ENCODE peak calls at places on chromosomes 11 and 22, in ten cellular contexts. One of them, this sample, is unnamed.

GRCh38 chr22:22893891-22894739 is 6.5 kb downstream of the IGLL5 start:
- DNase-seq in transverse colon: no peak
- DNase-seq in HCT116: no peak
- DNase-seq in stomach: no peak
- DNase-seq in Panc1: no peak
- DNase-seq in endothelial cell of umbilical vein: no peak
- DNase-seq in SK-N-SH: no peak
- DNase-seq in GM12878: no peak
- DNase-seq in spleen: peak; percentile 63
- DNase-seq in esophagus muscularis mucosa: no peak
- DNase-seq in this sample: no peak

GRCh38 chr22:24935771-24936483 is 10.6 kb downstream of the LHFPL7 start:
- DNase-seq in transverse colon: no peak
- DNase-seq in HCT116: no peak
- DNase-seq in stomach: no peak
- DNase-seq in Panc1: no peak
- DNase-seq in endothelial cell of umbilical vein: no peak
- DNase-seq in SK-N-SH: no peak
- DNase-seq in GM12878: no peak
- DNase-seq in spleen: no peak
- DNase-seq in esophagus muscularis mucosa: no peak
- DNase-seq in this sample: no peak

GRCh38 chr11:103993502-103993901 is 42.9 kb upstream of the DDI1 start:
- DNase-seq in transverse colon: no peak
- DNase-seq in HCT116: no peak
- DNase-seq in stomach: no peak
- DNase-seq in Panc1: no peak
- DNase-seq in endothelial cell of umbilical vein: no peak
- DNase-seq in SK-N-SH: no peak
- DNase-seq in GM12878: no peak
- DNase-seq in spleen: no peak
- DNase-seq in esophagus muscularis mucosa: no peak
- DNase-seq in this sample: no peak

GRCh38 chr11:128398517-128399152 is 188.7 kb downstream of the ETS1 start:
- DNase-seq in transverse colon: no peak
- DNase-seq in HCT116: no peak
- DNase-seq in stomach: no peak
- DNase-seq in Panc1: no peak
- DNase-seq in endothelial cell of umbilical vein: no peak
- DNase-seq in SK-N-SH: no peak
- DNase-seq in GM12878: no peak
- DNase-seq in spleen: no peak
- DNase-seq in esophagus muscularis mucosa: no peak
- DNase-seq in this sample: no peak

GRCh38 chr11:65437436-65438227 is 15.0 kb downstream of the NEAT1 start:
- DNase-seq in transverse colon: peak; percentile 10
- DNase-seq in HCT116: no peak
- DNase-seq in stomach: peak; percentile 26
- DNase-seq in Panc1: no peak
- DNase-seq in endothelial cell of umbilical vein: peak; percentile 38
- DNase-seq in SK-N-SH: no peak
- DNase-seq in GM12878: no peak
- DNase-seq in spleen: no peak
- DNase-seq in esophagus muscularis mucosa: peak; percentile 82
- DNase-seq in this sample: no peak

GRCh38 chr11:104122008-104122635 is 41.8 kb downstream of the PDGFD start:
- DNase-seq in transverse colon: no peak
- DNase-seq in HCT116: no peak
- DNase-seq in stomach: no peak
- DNase-seq in Panc1: no peak
- DNase-seq in endothelial cell of umbilical vein: no peak
- DNase-seq in SK-N-SH: no peak
- DNase-seq in GM12878: no peak
- DNase-seq in spleen: no peak
- DNase-seq in esophagus muscularis mucosa: no peak
- DNase-seq in this sample: no peak

GRCh38 chr11:47961383-47961782 is 19.0 kb upstream of the PTPRJ start:
- DNase-seq in transverse colon: no peak
- DNase-seq in HCT116: peak; percentile 43
- DNase-seq in stomach: no peak
- DNase-seq in Panc1: no peak
- DNase-seq in endothelial cell of umbilical vein: no peak
- DNase-seq in SK-N-SH: no peak
- DNase-seq in GM12878: no peak
- DNase-seq in spleen: no peak
- DNase-seq in esophagus muscularis mucosa: no peak
- DNase-seq in this sample: no peak

GRCh38 chr11:45259607-45260006 is 26.5 kb downstream of the SYT13 start:
- DNase-seq in transverse colon: peak; percentile 81
- DNase-seq in HCT116: peak; percentile 61
- DNase-seq in stomach: peak; percentile 80
- DNase-seq in Panc1: no peak
- DNase-seq in endothelial cell of umbilical vein: no peak
- DNase-seq in SK-N-SH: no peak
- DNase-seq in GM12878: no peak
- DNase-seq in spleen: no peak
- DNase-seq in esophagus muscularis mucosa: no peak
- DNase-seq in this sample: no peak

GRCh38 chr11:64415996-64416728 is 57.2 kb downstream of the RPS6KA4 start:
- DNase-seq in transverse colon: no peak
- DNase-seq in HCT116: no peak
- DNase-seq in stomach: no peak
- DNase-seq in Panc1: no peak
- DNase-seq in endothelial cell of umbilical vein: no peak
- DNase-seq in SK-N-SH: no peak
- DNase-seq in GM12878: no peak
- DNase-seq in spleen: no peak
- DNase-seq in esophagus muscularis mucosa: no peak
- DNase-seq in this sample: no peak

GRCh38 chr11:16511109-16511806 is 154.9 kb upstream of the SOX6 start:
- DNase-seq in transverse colon: no peak
- DNase-seq in HCT116: no peak
- DNase-seq in stomach: no peak
- DNase-seq in Panc1: no peak
- DNase-seq in endothelial cell of umbilical vein: no peak
- DNase-seq in SK-N-SH: no peak
- DNase-seq in GM12878: no peak
- DNase-seq in spleen: no peak
- DNase-seq in esophagus muscularis mucosa: no peak
- DNase-seq in this sample: no peak

GRCh38 chr11:27084407-27084985 is 43.9 kb downstream of the BBOX1 start:
- DNase-seq in transverse colon: no peak
- DNase-seq in HCT116: no peak
- DNase-seq in stomach: no peak
- DNase-seq in Panc1: no peak
- DNase-seq in endothelial cell of umbilical vein: no peak
- DNase-seq in SK-N-SH: no peak
- DNase-seq in GM12878: no peak
- DNase-seq in spleen: no peak
- DNase-seq in esophagus muscularis mucosa: no peak
- DNase-seq in this sample: no peak

GRCh38 chr11:126163074-126163700 is 48.3 kb downstream of the RPUSD4 start:
- DNase-seq in transverse colon: no peak
- DNase-seq in HCT116: no peak
- DNase-seq in stomach: no peak
- DNase-seq in Panc1: no peak
- DNase-seq in endothelial cell of umbilical vein: no peak
- DNase-seq in SK-N-SH: no peak
- DNase-seq in GM12878: no peak
- DNase-seq in spleen: peak; percentile 67
- DNase-seq in esophagus muscularis mucosa: no peak
- DNase-seq in this sample: no peak

GRCh38 chr22:41513391-41513790 is 30.9 kb downstream of the POLR3H start:
- DNase-seq in transverse colon: no peak
- DNase-seq in HCT116: no peak
- DNase-seq in stomach: no peak
- DNase-seq in Panc1: no peak
- DNase-seq in endothelial cell of umbilical vein: no peak
- DNase-seq in SK-N-SH: no peak
- DNase-seq in GM12878: no peak
- DNase-seq in spleen: no peak
- DNase-seq in esophagus muscularis mucosa: no peak
- DNase-seq in this sample: no peak

GRCh38 chr11:64396079-64396591 is 37.2 kb downstream of the RPS6KA4 start:
- DNase-seq in transverse colon: no peak
- DNase-seq in HCT116: no peak
- DNase-seq in stomach: no peak
- DNase-seq in Panc1: no peak
- DNase-seq in endothelial cell of umbilical vein: no peak
- DNase-seq in SK-N-SH: no peak
- DNase-seq in GM12878: no peak
- DNase-seq in spleen: no peak
- DNase-seq in esophagus muscularis mucosa: no peak
- DNase-seq in this sample: no peak

GRCh38 chr11:9003573-9004309 is at the start of gene NRIP3:
- DNase-seq in transverse colon: peak; percentile 81
- DNase-seq in HCT116: no peak
- DNase-seq in stomach: peak; percentile 81
- DNase-seq in Panc1: no peak
- DNase-seq in endothelial cell of umbilical vein: peak; percentile 58
- DNase-seq in SK-N-SH: peak; percentile 94
- DNase-seq in GM12878: no peak
- DNase-seq in spleen: peak; percentile 92
- DNase-seq in esophagus muscularis mucosa: no peak
- DNase-seq in this sample: no peak

DNA sequence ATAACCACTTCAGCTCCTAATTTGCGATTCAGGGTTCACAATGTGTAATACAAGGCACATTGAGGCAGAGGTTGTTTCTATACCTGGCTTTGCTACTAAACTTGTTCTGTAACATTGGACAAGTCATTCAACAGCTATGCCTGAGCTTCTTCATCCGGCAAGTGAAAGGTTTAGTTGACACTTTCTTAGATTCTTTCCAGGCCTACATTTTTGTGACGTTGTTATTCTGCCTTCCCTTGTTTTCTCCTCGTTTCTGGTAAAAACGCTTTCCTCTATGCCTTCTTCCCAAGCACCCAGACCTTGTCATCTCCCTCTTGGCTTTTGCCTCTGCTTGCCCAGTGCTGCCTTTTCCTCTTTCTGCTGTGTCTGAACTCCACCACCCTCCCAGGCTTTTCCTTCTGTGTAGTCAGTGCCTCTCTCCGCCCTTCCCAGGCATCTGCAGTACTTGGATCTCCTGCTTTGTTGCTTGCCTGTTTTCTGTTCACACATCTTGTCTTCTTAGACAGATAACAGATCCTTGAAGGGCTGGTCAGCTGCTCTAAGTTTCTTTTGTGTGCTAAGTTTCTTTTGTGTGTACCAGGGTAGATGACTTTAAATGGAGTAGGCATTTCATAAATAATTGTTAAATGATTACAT is 1.4 kb upstream of the AMOTL1 start:
- DNase-seq in transverse colon: no peak
- DNase-seq in HCT116: no peak
- DNase-seq in stomach: no peak
- DNase-seq in Panc1: no peak
- DNase-seq in endothelial cell of umbilical vein: no peak
- DNase-seq in SK-N-SH: no peak
- DNase-seq in GM12878: no peak
- DNase-seq in spleen: no peak
- DNase-seq in esophagus muscularis mucosa: no peak
- DNase-seq in this sample: no peak
- H3K27ac ChIP-seq in transverse colon: peak overlapping the region; percentile 92
- H3K27ac ChIP-seq in HCT116: no peak overlapping the region
- H3K27ac ChIP-seq in stomach: peak overlapping the region; percentile 93
- H3K27ac ChIP-seq in Panc1: peak overlapping the region; percentile 31
- H3K27ac ChIP-seq in endothelial cell of umbilical vein: no peak overlapping the region
- H3K27ac ChIP-seq in SK-N-SH: peak overlapping the region; percentile 95
- H3K27ac ChIP-seq in GM12878: no peak overlapping the region
- H3K27ac ChIP-seq in spleen: no peak overlapping the region
- H3K27ac ChIP-seq in esophagus muscularis mucosa: peak overlapping the region; percentile 99
- H3K27ac ChIP-seq in this sample: peak overlapping the region; percentile 96

GRCh38 chr22:36331912-36332622 is 55.7 kb downstream of the MYH9 start:
- DNase-seq in transverse colon: peak; percentile 76
- DNase-seq in HCT116: no peak
- DNase-seq in stomach: peak; percentile 69
- DNase-seq in Panc1: no peak
- DNase-seq in endothelial cell of umbilical vein: peak; percentile 70
- DNase-seq in SK-N-SH: peak; percentile 90
- DNase-seq in GM12878: peak; percentile 40
- DNase-seq in spleen: peak; percentile 95
- DNase-seq in esophagus muscularis mucosa: no peak
- DNase-seq in this sample: no peak
- TF ChIP-seq POLR2AphosphoS5 in transverse colon: peak; percentile 44
- TF ChIP-seq POLR2AphosphoS5 in HCT116: no peak
- TF ChIP-seq POLR2AphosphoS5 in stomach: peak; percentile 47
- TF ChIP-seq POLR2AphosphoS5 in Panc1: peak; percentile 42
- TF ChIP-seq POLR2AphosphoS5 in endothelial cell of umbilical vein: peak; percentile 29
- TF ChIP-seq POLR2AphosphoS5 in SK-N-SH: peak; percentile 45
- TF ChIP-seq POLR2AphosphoS5 in GM12878: peak; percentile 63
- TF ChIP-seq POLR2AphosphoS5 in spleen: peak; percentile 90
- TF ChIP-seq POLR2AphosphoS5 in esophagus muscularis mucosa: peak; percentile 64
- TF ChIP-seq POLR2AphosphoS5 in this sample: peak; percentile 10

GRCh38 chr22:19885841-19886592 is 31.3 kb upstream of the GNB1L start:
- DNase-seq in transverse colon: no peak
- DNase-seq in HCT116: no peak
- DNase-seq in stomach: no peak
- DNase-seq in Panc1: no peak
- DNase-seq in endothelial cell of umbilical vein: no peak
- DNase-seq in SK-N-SH: no peak
- DNase-seq in GM12878: no peak
- DNase-seq in spleen: peak; percentile 78
- DNase-seq in esophagus muscularis mucosa: no peak
- DNase-seq in this sample: no peak
- H3K27ac ChIP-seq in transverse colon: no peak overlapping the region
- H3K27ac ChIP-seq in HCT116: no peak overlapping the region
- H3K27ac ChIP-seq in stomach: no peak overlapping the region
- H3K27ac ChIP-seq in Panc1: peak overlapping the region; percentile 51
- H3K27ac ChIP-seq in endothelial cell of umbilical vein: peak overlapping the region; percentile 87
- H3K27ac ChIP-seq in SK-N-SH: no peak overlapping the region
- H3K27ac ChIP-seq in GM12878: no peak overlapping the region
- H3K27ac ChIP-seq in spleen: peak overlapping the region; percentile 42
- H3K27ac ChIP-seq in esophagus muscularis mucosa: no peak overlapping the region
- H3K27ac ChIP-seq in this sample: peak overlapping the region; percentile 2

DNA sequence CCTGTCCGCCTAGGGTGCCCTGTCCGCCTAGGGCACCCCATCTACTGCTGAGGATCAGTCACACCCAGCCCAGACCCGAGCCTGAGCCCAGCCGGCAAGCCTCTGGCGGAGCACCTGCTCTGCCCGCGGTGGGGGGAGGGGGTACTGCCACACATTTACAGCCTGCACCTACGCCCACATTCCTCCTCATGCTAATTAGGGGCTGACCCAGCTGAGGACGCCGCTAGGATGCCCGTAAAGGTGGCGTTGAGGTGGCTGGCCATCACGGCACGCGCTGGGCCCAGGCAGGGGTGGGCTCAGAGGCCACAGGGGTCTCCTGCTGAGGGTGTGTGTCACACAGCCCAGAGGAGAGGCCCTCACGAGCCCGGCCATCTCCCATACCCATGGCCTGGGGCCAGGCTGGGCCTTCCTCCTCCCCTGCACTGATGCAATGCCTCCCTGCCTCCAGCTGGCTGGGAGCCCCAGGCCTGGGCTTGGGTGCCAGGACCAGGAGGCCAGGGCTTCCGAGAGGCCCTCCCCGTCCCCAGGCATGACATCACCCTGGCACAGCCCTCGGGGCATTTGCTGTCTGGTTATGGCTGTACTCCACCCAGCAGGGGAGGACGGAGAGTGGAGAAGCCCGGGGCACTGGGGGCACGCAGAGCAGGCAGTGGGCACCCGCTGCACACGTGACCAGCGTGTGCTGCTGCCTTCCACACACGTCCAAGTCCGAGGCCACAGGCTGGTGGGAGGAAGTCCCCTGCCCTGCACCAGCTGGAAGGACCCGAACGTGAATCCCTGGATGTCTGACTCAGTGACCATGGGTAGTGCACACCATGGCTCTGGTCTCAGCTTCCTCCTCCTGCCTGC is 12.7 kb downstream of the DUSP8 start:
- DNase-seq in transverse colon: peak; percentile 91
- DNase-seq in HCT116: no peak
- DNase-seq in stomach: peak; percentile 94
- DNase-seq in Panc1: peak; percentile 50
- DNase-seq in endothelial cell of umbilical vein: no peak
- DNase-seq in SK-N-SH: peak; percentile 52
- DNase-seq in GM12878: no peak
- DNase-seq in spleen: peak; percentile 76
- DNase-seq in esophagus muscularis mucosa: peak; percentile 97
- DNase-seq in this sample: no peak
- TF ChIP-seq POLR2AphosphoS5 in transverse colon: peak; percentile 74
- TF ChIP-seq POLR2AphosphoS5 in HCT116: no peak
- TF ChIP-seq POLR2AphosphoS5 in stomach: peak; percentile 40
- TF ChIP-seq POLR2AphosphoS5 in Panc1: no peak
- TF ChIP-seq POLR2AphosphoS5 in endothelial cell of umbilical vein: no peak
- TF ChIP-seq POLR2AphosphoS5 in SK-N-SH: no peak
- TF ChIP-seq POLR2AphosphoS5 in GM12878: no peak
- TF ChIP-seq POLR2AphosphoS5 in spleen: peak; percentile 72
- TF ChIP-seq POLR2AphosphoS5 in esophagus muscularis mucosa: peak; percentile 84
- TF ChIP-seq POLR2AphosphoS5 in this sample: peak; percentile 84

This sample was measured in vagina.